ENCODE peak calls at places on chromosomes 2 and 18, in seven cellular contexts. Y, C, V, F, G, K and T are unnamed samples.
A peak's percentile ranks its signal among the peaks of the same experiment; 100 is the strongest.

GRCh38 chr2:189960346-189960745 is 102.2 kb downstream of the MSTN start:
- DNase-seq in G (peak; percentile 65), V (no peak), F (no peak), K (no peak), Y (no peak), C (no peak), T (no peak)

GRCh38 chr18:24492445-24492844 is 32.0 kb downstream of the HRH4 start:
- DNase-seq in G (no peak), F (no peak), K (no peak), Y (no peak), C (no peak), V (no peak), T (no peak)

GRCh38 chr2:68831688-68832087 is 39.5 kb downstream of the BMP10 start:
- DNase-seq in Y (no peak), V (no peak), F (peak; percentile 85), K (no peak), G (no peak), C (no peak), T (peak; percentile 83)

GRCh38 chr18:30486856-30487255 is 555.7 kb downstream of the DSC3 start:
- DNase-seq in C (no peak), Y (no peak), G (no peak), F (no peak), K (no peak), V (no peak), T (no peak)

GRCh38 chr2:119491776-119492525 is 32.3 kb downstream of the SCTR start:
- DNase-seq in Y (no peak), F (peak; percentile 57), C (peak; percentile 89), V (no peak), G (peak; percentile 95), K (no peak), T (peak; percentile 71)

GRCh38 chr2:153543639-153544071 is 65.1 kb upstream of the RPRM start:
- DNase-seq in Y (no peak), G (peak; percentile 47), V (peak; percentile 52), F (no peak), K (no peak), C (no peak), T (no peak)

GRCh38 chr2:126627623-126628022 is 28.3 kb upstream of the GYPC start:
- DNase-seq in C (no peak), V (no peak), K (no peak), G (no peak), F (peak; percentile 57), Y (no peak), T (peak; percentile 13)

GRCh38 chr2:165762723-165763122 is 31.3 kb downstream of the GALNT3 start:
- DNase-seq in V (no peak), G (peak; percentile 26), K (no peak), C (no peak), F (no peak), Y (no peak), T (no peak)

GRCh38 chr2:170214309-170214902 is 36.5 kb downstream of the MYO3B start:
- DNase-seq in G (peak; percentile 69), F (peak; percentile 33), V (peak; percentile 73), Y (no peak), C (no peak), K (peak; percentile 47), T (no peak)

GRCh38 chr18:23115683-23116096 is 19.6 kb upstream of the CABLES1 start:
- DNase-seq in K (no peak), F (peak; percentile 100), V (no peak), G (no peak), C (peak; percentile 43), Y (no peak), T (peak; percentile 100)

GRCh38 chr2:116877274-116877673 is 937.2 kb upstream of the DDX18 start:
- DNase-seq in F (no peak), K (no peak), Y (no peak), G (no peak), V (no peak), C (no peak), T (no peak)

GRCh38 chr2:213157242-213157641 is 5.8 kb upstream of the IKZF2 start:
- DNase-seq in K (no peak), C (no peak), V (no peak), Y (no peak), G (no peak), F (no peak), T (peak; percentile 23)

GRCh38 chr2:219916261-219916660 is 288.8 kb downstream of the SLC4A3 start:
- DNase-seq in K (no peak), F (no peak), C (no peak), Y (no peak), V (no peak), G (no peak), T (no peak)

GRCh38 chr2:20232837-20233207 is 7.9 kb upstream of the SDC1 start:
- DNase-seq in K (peak; percentile 31), F (no peak), Y (no peak), G (no peak), V (no peak), C (peak; percentile 98), T (no peak)

GRCh38 chr2:860259-860855 is 90.3 kb upstream of the SNTG2 start:
- DNase-seq in K (no peak), V (peak; percentile 86), Y (no peak), G (no peak), F (no peak), C (no peak), T (no peak)

GRCh38 chr2:20353597-20353996 is 3.0 kb upstream of the PUM2 start:
- DNase-seq in Y (no peak), G (peak; percentile 59), V (no peak), F (no peak), C (no peak), K (no peak), T (no peak)

GRCh38 chr18:48412339-48412929 is 3.3 kb upstream of the ZBTB7C start:
- DNase-seq in F (peak; percentile 43), C (peak; percentile 40), G (peak; percentile 82), K (no peak), Y (no peak), V (peak; percentile 55), T (no peak)

DNA sequence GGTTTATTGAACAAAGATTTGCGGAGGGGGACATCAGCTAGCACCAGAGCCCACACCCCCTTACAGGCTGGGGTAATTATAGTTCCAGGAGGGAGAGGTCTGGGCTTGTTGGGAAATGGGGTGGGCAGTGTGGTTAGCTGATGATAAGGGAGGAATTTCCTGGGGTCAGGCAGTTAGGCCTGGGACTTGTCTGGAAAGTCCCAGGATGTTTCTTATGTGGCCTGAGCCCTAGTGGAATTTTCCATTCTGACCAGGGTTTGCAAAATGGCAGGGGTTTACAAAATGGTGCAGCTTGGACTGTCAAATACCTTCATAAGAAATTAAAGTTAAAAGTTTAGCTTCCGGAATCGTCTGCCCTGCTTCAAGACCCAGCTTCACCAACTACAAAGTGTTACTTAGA is 199.1 kb downstream of the FBXO15 start:
- DNase-seq in Y (no peak), G (peak; percentile 72), C (no peak), F (peak; percentile 86), V (no peak), K (no peak), T (peak; percentile 80)
- H2BK120ac ChIP-seq in Y (no peak overlapping the region), G (no peak overlapping the region), C (peak overlapping the region; percentile 86), F (peak overlapping the region; percentile 78), V (no peak overlapping the region), K (no peak overlapping the region), T (peak overlapping the region; percentile 77)

DNA sequence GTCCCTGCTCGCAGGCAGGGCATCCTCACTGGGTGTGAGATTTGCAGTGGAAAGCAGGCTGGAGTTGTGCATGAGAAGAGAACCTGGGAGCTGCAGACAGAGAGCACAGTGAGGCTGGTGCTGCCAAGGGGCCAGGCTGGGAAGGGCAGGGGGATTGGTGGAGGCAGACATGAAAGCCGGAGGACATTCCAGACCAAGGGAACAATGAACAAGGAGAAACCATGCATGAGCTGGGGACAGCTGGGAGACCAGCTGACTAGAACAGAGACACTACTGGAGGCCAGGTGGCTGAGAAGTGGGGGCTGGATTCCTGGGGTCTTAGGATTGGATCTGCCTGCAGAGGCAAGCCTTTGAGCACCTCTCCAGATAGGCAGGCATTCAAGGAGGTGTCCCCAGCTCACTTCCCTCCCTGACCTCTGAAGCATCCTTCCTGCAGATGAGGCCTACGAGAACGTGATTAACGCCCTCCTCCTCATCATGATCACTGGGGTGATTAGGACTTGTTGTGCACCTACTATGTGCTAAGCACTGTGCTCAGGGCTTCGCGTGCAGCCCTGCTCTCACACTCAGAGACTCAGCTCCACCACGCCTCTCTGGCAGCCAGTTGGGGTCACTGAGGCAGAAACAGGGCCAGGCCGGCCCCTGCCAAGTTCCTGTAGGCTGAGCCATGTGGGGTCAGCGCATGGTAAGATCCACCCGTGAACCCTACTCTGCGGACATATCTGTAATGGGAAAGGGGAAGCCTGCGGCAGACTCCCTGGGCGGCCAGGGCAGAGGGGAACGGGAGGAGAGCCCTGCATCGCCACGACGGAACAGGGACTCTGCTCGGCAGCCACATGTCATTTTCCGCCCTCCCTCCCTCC is 74.8 kb upstream of the SLC66A3 start:
- DNase-seq in C (no peak), K (peak; percentile 45), G (no peak), V (peak; percentile 41), Y (peak; percentile 9), F (no peak), T (no peak)
- H2BK120ac ChIP-seq in C (no peak overlapping the region), K (no peak overlapping the region), G (no peak overlapping the region), V (no peak overlapping the region), Y (no peak overlapping the region), F (no peak overlapping the region), T (no peak overlapping the region)

DNA sequence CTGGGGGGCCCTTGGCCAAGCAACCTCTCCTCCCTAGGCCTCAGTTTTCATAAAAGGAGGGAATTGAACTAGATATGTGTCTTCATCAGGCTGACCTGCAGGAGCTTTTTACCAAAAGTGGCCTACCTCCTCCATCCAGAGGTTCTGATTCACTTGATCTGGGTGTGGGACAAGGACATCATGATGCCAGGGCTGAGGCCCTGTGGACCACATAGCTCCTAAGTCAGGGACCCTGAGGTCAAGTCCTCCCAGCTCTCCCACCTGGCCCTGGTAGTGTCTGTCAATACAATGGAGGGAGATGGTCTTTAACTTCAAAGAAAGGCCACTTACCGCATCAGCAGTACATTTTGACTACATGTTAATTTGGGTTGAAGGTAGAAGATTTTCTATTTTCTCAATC is 10.4 kb downstream of the IL1RN start:
- DNase-seq in F (no peak), C (no peak), V (no peak), G (no peak), K (peak; percentile 29), Y (no peak), T (no peak)
- H2BK120ac ChIP-seq in F (no peak overlapping the region), C (peak overlapping the region; percentile 26), V (no peak overlapping the region), G (no peak overlapping the region), K (no peak overlapping the region), Y (no peak overlapping the region), T (no peak overlapping the region)

GRCh38 chr2:240864475-240864874 is 4.1 kb upstream of the AGXT start:
- DNase-seq in G (no peak), C (no peak), V (no peak), K (no peak), F (no peak), Y (no peak), T (no peak)
- H2BK120ac ChIP-seq in G (no peak overlapping the region), C (no peak overlapping the region), V (no peak overlapping the region), K (no peak overlapping the region), F (no peak overlapping the region), Y (no peak overlapping the region), T (no peak overlapping the region)

DNA sequence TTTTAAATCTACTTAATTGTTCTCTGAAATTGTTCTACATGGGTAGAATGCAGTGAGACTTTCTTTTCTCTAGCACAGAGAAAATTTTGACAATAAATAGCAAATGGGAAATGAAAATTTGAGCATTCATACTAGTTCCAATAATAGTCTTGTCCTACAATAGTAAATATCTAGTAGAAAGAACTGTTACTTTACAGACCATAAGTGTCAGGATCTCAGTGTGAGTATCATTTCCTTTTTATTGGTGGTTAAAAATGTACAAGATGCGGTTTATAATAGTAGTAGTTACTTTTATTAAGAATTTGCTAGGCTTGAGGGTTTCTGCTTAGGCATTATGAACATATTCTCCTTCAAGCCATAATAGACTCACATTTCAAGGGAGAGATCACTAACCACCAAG is 43.2 kb downstream of the KCNE4 start:
- DNase-seq in K (no peak), F (no peak), V (no peak), G (no peak), Y (no peak), C (no peak), T (no peak)
- H2BK120ac ChIP-seq in K (no peak overlapping the region), F (no peak overlapping the region), V (no peak overlapping the region), G (no peak overlapping the region), Y (no peak overlapping the region), C (no peak overlapping the region), T (no peak overlapping the region)